ENCODE peak calls at places on chromosomes 6 and 20, in four cellular contexts. K is neuronal stem cell, C is IMR-90, I is mesenchymal stem cell. H is an unnamed sample.

GRCh38 chr6:116072368-116072767 is 11.7 kb upstream of the FRK start:
- DNase-seq in K (no peak), C (no peak), I (no peak), H (no peak)

GRCh38 chr20:34604980-34605788 is 46.7 kb downstream of the MAP1LC3A start:
- DNase-seq in C (peak), K (no peak), I (no peak), H (no peak)

GRCh38 chr6:26195924-26196845 is 109.0 kb downstream of the HFE start:
- DNase-seq in C (peak), I (peak), K (no peak), H (no peak)

GRCh38 chr6:138182939-138183791 is 21.4 kb downstream of the ARFGEF3 start:
- DNase-seq in C (no peak), K (no peak), I (no peak), H (no peak)

GRCh38 chr20:47493175-47493953 is 8.3 kb upstream of the NCOA3 start:
- DNase-seq in K (no peak), C (peak), I (peak), H (peak)

GRCh38 chr20:62708591-62709536 is at the start of gene NTSR1:
- DNase-seq in I (no peak), K (no peak), C (no peak), H (no peak)

GRCh38 chr6:6003334-6004146 is 3.2 kb downstream of the NRN1 start:
- DNase-seq in I (no peak), C (no peak), K (no peak), H (peak)

GRCh38 chr20:2800590-2801458 is at the start of gene CPXM1:
- DNase-seq in K (peak), C (no peak), I (peak), H (no peak)

GRCh38 chr20:38892091-38892981 is 33.9 kb upstream of the FAM83D start:
- DNase-seq in I (no peak), K (no peak), C (no peak), H (no peak)

GRCh38 chr6:41509596-41509995 is 36.6 kb upstream of the FOXP4 start:
- DNase-seq in K (no peak), C (no peak), I (no peak), H (no peak)

GRCh38 chr6:24980507-24981384 is 45.0 kb upstream of the RIPOR2 start:
- DNase-seq in I (no peak), K (peak), C (no peak), H (no peak)
- H2BK120ac ChIP-seq in I (no peak), K (no peak), C (peak), H (no peak)

DNA sequence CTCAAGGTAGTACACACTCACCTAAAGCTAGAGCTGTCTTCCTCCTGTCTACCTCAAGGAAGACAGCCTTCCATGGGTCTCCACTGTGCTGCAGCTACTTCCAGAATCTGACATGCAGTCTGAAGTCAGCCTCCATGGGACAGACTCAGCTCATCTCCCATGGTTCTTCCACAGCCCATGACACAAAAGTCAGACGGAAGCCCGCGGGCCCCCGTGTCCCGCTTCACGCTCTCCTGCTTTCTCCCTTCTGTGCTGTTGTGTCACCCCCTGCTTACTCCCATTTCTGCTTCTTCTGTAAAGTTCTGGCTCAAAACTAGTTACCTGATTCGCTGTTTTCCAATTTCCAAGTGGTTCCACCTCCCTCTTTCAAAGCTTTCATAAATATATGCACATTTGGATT is 184.5 kb downstream of the SYNE1 start:
- DNase-seq in I (no peak), K (no peak), C (no peak), H (no peak)
- H2BK120ac ChIP-seq in I (no peak), K (no peak), C (no peak), H (no peak)

GRCh38 chr20:45933231-45934045 is 1.0 kb upstream of the PCIF1 start:
- DNase-seq in I (peak), K (peak), C (peak), H (peak)
- H2BK120ac ChIP-seq in I (no peak), K (no peak), C (no peak), H (no peak)

DNA sequence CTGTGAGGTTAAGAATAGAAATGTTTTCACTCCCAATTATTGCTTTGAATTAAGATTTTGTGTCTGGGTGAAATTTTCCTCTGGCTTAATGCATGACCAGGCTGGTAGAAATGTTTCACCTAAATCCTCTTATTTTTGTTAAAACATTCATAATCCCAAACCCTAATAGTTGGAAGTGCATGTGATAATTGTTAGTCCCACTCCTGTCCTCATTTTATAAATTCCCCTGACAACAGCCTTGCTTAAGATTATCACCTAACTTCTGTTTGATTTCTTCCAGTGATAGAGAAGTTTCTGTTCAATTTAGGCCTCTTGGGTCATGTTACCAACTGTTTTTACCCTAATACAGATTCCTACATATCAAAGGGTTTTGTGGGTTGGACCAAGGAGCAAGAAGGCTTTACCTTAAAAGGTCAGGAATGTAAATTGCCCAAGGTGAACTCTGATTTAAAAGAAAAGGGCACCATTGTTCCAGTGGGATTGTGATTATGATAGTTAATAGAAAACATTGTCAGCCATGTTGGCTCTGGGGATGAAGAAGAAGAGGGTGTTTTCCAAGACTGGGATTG is 158.7 kb upstream of the CENPW start:
- DNase-seq in I (no peak), K (no peak), C (no peak), H (no peak)
- H2BK120ac ChIP-seq in I (no peak), K (no peak), C (no peak), H (no peak)